ENCODE peak calls at places on chromosomes 13 and 19, in four cellular contexts. O, F, P and Z are unnamed samples.

GRCh38 chr13:73215807-73216206 is 157.0 kb downstream of the KLF5 start:
- DNase-seq in P (peak), F (no peak), O (no peak), Z (no peak)

GRCh38 chr13:37175996-37176395 is 70.5 kb upstream of the CSNK1A1L start:
- DNase-seq in P (peak), O (no peak), F (no peak), Z (no peak)

GRCh38 chr13:106140476-106140875 is 395.0 kb downstream of the EFNB2 start:
- DNase-seq in O (no peak), F (no peak), P (no peak), Z (no peak)

GRCh38 chr19:812049-812816 is 9.5 kb downstream of the PLPPR3 start:
- DNase-seq in P (no peak), O (no peak), F (no peak), Z (no peak)

GRCh38 chr19:3404324-3405260 is 38.2 kb downstream of the NFIC start:
- DNase-seq in F (no peak), O (no peak), P (peak), Z (no peak)

GRCh38 chr13:98795220-98795619 is 42.7 kb upstream of the SLC15A1 start:
- DNase-seq in F (no peak), P (no peak), O (no peak), Z (no peak)

GRCh38 chr19:17090501-17091074 is 15.0 kb downstream of the MYO9B start:
- DNase-seq in O (no peak), F (no peak), P (peak), Z (no peak)

GRCh38 chr19:33631628-33631995 is 9.9 kb downstream of the CHST8 start:
- DNase-seq in O (no peak), F (no peak), P (no peak), Z (no peak)

GRCh38 chr13:73672492-73672891 is 461.7 kb downstream of the KLF12 start:
- DNase-seq in P (no peak), F (no peak), O (no peak), Z (no peak)

GRCh38 chr19:35438527-35438926 is 9.5 kb upstream of the FFAR2 start:
- DNase-seq in F (no peak), O (no peak), P (no peak), Z (no peak)

GRCh38 chr19:12913011-12913561 is 6.0 kb downstream of the SYCE2 start:
- DNase-seq in P (peak), F (no peak), O (no peak), Z (no peak)

GRCh38 chr13:80010286-80010831 is 330.6 kb downstream of the SPRY2 start:
- DNase-seq in P (no peak), F (no peak), O (no peak), Z (no peak)

GRCh38 chr19:782195-783043 is 14.8 kb upstream of the PTBP1 start:
- DNase-seq in P (peak), F (peak), O (no peak), Z (no peak)

GRCh38 chr19:40208602-40209001 is 9.6 kb downstream of the TTC9B start:
- DNase-seq in F (no peak), P (no peak), O (no peak), Z (no peak)

GRCh38 chr19:4524808-4525562 is 6.7 kb upstream of the PLIN4 start:
- DNase-seq in O (no peak), F (no peak), P (no peak), Z (peak)

GRCh38 chr19:869245-870177 is 10.0 kb downstream of the CFD start:
- DNase-seq in P (peak), F (no peak), O (no peak), Z (no peak)

GRCh38 chr19:34067861-34068271 is 104.4 kb upstream of the LSM14A start:
- DNase-seq in P (peak), F (no peak), O (no peak), Z (no peak)

GRCh38 chr19:648904-649733 is 9.4 kb downstream of the FGF22 start:
- DNase-seq in O (no peak), F (no peak), P (no peak), Z (peak)

GRCh38 chr13:69040898-69041297 is 1066.7 kb upstream of the ATXN8OS start:
- DNase-seq in P (no peak), O (no peak), F (no peak), Z (no peak)

GRCh38 chr13:112905990-112906641 is 62.9 kb upstream of the MCF2L start:
- DNase-seq in P (no peak), F (peak), O (no peak), Z (no peak)
- TF ChIP-seq CHD1 in P (no peak), F (no peak), O (no peak), Z (no peak)

DNA sequence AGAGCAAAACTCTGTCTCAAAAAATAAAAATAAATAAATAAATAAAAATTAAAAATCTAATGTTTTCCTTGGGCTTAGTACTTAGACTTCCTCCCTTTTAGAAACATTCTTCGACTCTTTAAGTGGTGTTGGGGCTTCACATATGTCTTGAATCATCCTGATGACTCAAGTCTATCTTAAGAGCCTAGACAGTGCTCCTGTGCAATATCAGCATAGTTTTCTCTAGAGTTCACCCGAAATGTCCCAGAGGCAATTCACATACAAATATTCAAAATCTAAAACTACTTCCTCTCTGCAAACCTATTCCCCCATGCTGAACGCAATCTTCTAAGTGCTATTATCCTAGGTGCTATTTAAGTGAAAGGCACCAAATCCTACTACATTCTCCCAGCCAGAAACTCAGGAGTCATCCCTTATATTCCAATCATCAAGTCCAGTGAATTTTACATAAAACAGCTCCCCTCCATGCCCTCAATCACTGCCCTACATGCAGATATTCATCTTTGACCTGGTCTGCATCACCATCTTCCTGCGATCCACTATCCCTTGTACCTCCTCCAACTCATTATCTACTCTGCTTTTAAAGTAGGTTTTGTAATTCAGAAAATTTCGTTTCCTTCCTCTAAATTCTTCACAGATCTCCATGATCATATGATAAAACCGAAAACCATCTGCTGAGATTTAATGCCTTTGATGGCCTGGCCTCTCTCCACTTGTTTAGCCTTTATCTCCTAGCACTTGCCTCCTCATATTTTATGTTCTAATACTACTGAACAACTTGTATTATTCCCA is 102.7 kb downstream of the ELF1 start:
- DNase-seq in F (no peak), P (peak), O (no peak), Z (no peak)
- TF ChIP-seq CHD1 in F (no peak), P (no peak), O (no peak), Z (no peak)

DNA sequence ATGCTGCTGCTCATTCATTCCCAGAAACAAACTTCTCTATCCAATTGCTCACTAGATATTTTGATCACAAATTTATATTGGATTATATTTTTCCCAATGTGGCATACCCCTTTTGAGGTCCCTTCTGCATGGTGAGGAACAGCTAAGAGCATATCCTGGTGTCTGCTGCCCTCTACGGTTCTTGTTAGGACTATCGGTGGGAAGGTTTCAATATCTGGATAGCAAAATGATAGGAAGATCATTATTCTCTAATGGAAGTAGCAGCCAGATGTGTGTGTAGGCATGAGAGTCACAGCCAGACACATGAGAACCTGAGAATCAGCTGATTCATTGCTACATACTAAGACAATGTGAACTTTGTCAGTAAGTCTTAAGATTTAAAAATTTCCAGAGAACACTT is 1422.4 kb upstream of the MIR17HG start:
- DNase-seq in F (no peak), O (no peak), P (peak), Z (no peak)
- TF ChIP-seq CHD1 in F (no peak), O (no peak), P (no peak), Z (no peak)

GRCh38 chr19:14248578-14249011 is 42.6 kb upstream of the ADGRL1 start:
- DNase-seq in O (no peak), P (no peak), F (peak), Z (peak)
- TF ChIP-seq CHD1 in O (no peak), P (no peak), F (no peak), Z (no peak)

GRCh38 chr19:14146789-14147216 is 10.4 kb upstream of the ASF1B start:
- DNase-seq in O (no peak), P (peak), F (no peak), Z (no peak)
- TF ChIP-seq CHD1 in O (no peak), P (no peak), F (no peak), Z (no peak)

GRCh38 chr13:49754146-49754545 is 38.3 kb downstream of the KPNA3 start:
- DNase-seq in O (no peak), P (no peak), F (no peak), Z (no peak)

GRCh38 chr13:49759503-49759902 is 33.0 kb downstream of the KPNA3 start:
- DNase-seq in F (no peak), O (no peak), P (no peak), Z (no peak)

GRCh38 chr13:49760555-49760954 is 31.9 kb downstream of the KPNA3 start:
- DNase-seq in O (peak), F (no peak), P (no peak), Z (no peak)

DNA sequence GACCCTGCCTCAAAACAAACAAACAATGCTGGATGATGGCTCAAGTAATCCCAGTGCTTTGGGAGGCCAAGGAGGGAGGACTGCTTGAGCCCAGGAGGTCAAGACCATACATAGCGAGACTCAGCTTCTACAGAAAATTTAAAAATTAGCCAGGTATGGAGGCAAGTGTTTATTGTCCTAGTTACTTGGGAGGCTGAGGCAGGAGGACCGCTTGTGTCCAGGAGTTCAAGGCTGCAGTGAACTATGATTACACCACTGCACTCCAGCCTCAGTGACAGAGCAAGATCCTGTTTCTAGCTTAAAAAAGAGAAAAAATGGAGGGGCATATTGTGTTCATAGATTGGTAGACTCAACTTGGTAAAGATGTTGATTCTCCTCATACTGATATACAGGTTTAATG is 36.2 kb downstream of the KPNA3 start:
- DNase-seq in P (no peak), F (no peak), O (no peak), Z (no peak)
- TF ChIP-seq CHD1 in P (no peak), F (no peak), O (no peak), Z (no peak)

GRCh38 chr19:42601811-42602443 is 7.2 kb upstream of the CEACAM8 start:
- DNase-seq in F (no peak), P (peak), O (no peak), Z (peak)
- TF ChIP-seq CHD1 in F (no peak), P (no peak), O (no peak), Z (no peak)